ENCODE peak calls at places on chromosomes 2 and 18, in six cellular contexts. E is GM23248, R is IMR-90, D is neuronal stem cell, J is mesendoderm, A is fibroblast of lung. H is an unnamed sample.
A peak's percentile ranks its signal among the peaks of the same experiment; 100 is the strongest.

GRCh38 chr2:17115042-17115441 is 403.2 kb downstream of the RAD51AP2 start:
- DNase-seq in R (no peak), E (no peak), J (no peak), D (no peak), A (no peak), H (no peak)

GRCh38 chr2:85066874-85067351 is 66.3 kb upstream of the TCF7L1 start:
- DNase-seq in J (peak; percentile 92), R (peak; percentile 84), E (peak; percentile 87), D (peak; percentile 80), A (peak; percentile 73), H (peak; percentile 87)

GRCh38 chr18:70464343-70465114 is 175.7 kb downstream of the SOCS6 start:
- DNase-seq in J (peak; percentile 83), D (peak; percentile 54), R (peak; percentile 55), A (peak; percentile 72), E (peak; percentile 85), H (no peak)

GRCh38 chr2:188937228-188938220 is 36.6 kb upstream of the COL3A1 start:
- DNase-seq in D (no peak), J (no peak), R (peak; percentile 71), A (peak; percentile 51), E (peak; percentile 81), H (no peak)

GRCh38 chr2:63665806-63666205 is 77.0 kb downstream of the MDH1 start:
- DNase-seq in D (no peak), R (peak; percentile 89), E (peak; percentile 86), A (peak; percentile 82), J (peak; percentile 29), H (no peak)

GRCh38 chr2:186641807-186642321 is 52.0 kb upstream of the FAM171B start:
- DNase-seq in E (peak; percentile 87), A (peak; percentile 78), D (peak; percentile 17), J (peak; percentile 76), R (peak; percentile 78), H (peak; percentile 80)

GRCh38 chr2:221716434-221717303 is 144.6 kb upstream of the EPHA4 start:
- DNase-seq in D (no peak), E (peak; percentile 82), R (peak; percentile 34), A (peak; percentile 77), J (no peak), H (no peak)

GRCh38 chr2:182866461-182867369 is at the start of gene FRZB:
- DNase-seq in A (peak; percentile 84), D (peak; percentile 82), R (peak; percentile 73), E (peak; percentile 71), J (peak; percentile 71), H (no peak)

GRCh38 chr2:40213071-40213470 is 238.8 kb downstream of the SLC8A1 start:
- DNase-seq in E (peak; percentile 82), J (peak; percentile 28), A (peak; percentile 77), D (no peak), R (peak; percentile 83), H (no peak)

GRCh38 chr2:227238242-227239237 is 74.1 kb downstream of the COL4A3 start:
- DNase-seq in R (peak; percentile 61), A (peak; percentile 35), J (peak; percentile 74), E (peak; percentile 65), D (peak; percentile 73), H (peak; percentile 85)

GRCh38 chr2:16973586-16974274 is 308.1 kb upstream of the CYRIA start:
- DNase-seq in E (peak; percentile 39), D (no peak), J (no peak), R (no peak), A (peak; percentile 80), H (no peak)

GRCh38 chr18:21703241-21703820 is 1.2 kb downstream of the ABHD3 start:
- DNase-seq in R (peak; percentile 51), A (peak; percentile 1), D (peak; percentile 14), J (peak; percentile 60), E (no peak), H (peak; percentile 91)

GRCh38 chr2:182542501-182543258 is 115.8 kb upstream of the PDE1A start:
- DNase-seq in E (peak; percentile 63), J (no peak), D (no peak), R (peak; percentile 65), A (peak; percentile 44), H (no peak)

GRCh38 chr2:121819846-121820245 is 64.4 kb downstream of the TSN start:
- DNase-seq in R (no peak), E (no peak), D (no peak), J (no peak), A (no peak), H (peak; percentile 59)

GRCh38 chr2:66495788-66496640 is 61.1 kb downstream of the MEIS1 start:
- DNase-seq in D (no peak), R (peak; percentile 96), A (peak; percentile 88), J (peak; percentile 80), E (peak; percentile 96), H (no peak)

GRCh38 chr2:182163878-182164277 is 178.2 kb downstream of the PPP1R1C start:
- DNase-seq in A (no peak), R (no peak), E (no peak), D (no peak), J (no peak), H (no peak)

GRCh38 chr2:199751480-199751879 is 99.5 kb downstream of the FTCDNL1 start:
- DNase-seq in J (no peak), A (no peak), R (no peak), D (no peak), E (no peak), H (no peak)

GRCh38 chr2:61469424-61470121 is 1.3 kb downstream of the USP34 start:
- DNase-seq in D (no peak), R (peak; percentile 21), J (no peak), A (peak; percentile 20), E (peak; percentile 42), H (peak; percentile 69)

GRCh38 chr18:7592305-7593071 is 25.4 kb downstream of the PTPRM start:
- DNase-seq in D (no peak), R (no peak), A (no peak), J (peak; percentile 74), E (no peak), H (no peak)

GRCh38 chr2:181776336-181776735 is 96.0 kb upstream of the NEUROD1 start:
- DNase-seq in J (no peak), R (no peak), E (no peak), A (no peak), D (no peak), H (no peak)

GRCh38 chr2:40451926-40452605 is at the start of gene SLC8A1:
- DNase-seq in A (peak; percentile 61), E (peak; percentile 78), D (peak; percentile 51), J (peak; percentile 46), R (peak; percentile 49), H (no peak)

GRCh38 chr18:31102941-31103340 is 720 bp upstream of the DSC2 start:
- DNase-seq in R (no peak), J (peak; percentile 16), D (no peak), E (no peak), A (no peak), H (no peak)

GRCh38 chr2:123073956-123074355 is 951.1 kb upstream of the CNTNAP5 start:
- DNase-seq in D (no peak), R (no peak), J (no peak), A (peak; percentile 5), E (no peak), H (no peak)

GRCh38 chr2:7777668-7778067 is 860.5 kb downstream of the RNF144A start:
- DNase-seq in J (peak; percentile 22), A (no peak), E (no peak), R (no peak), D (no peak), H (no peak)

GRCh38 chr2:126317797-126318431 is 338.0 kb upstream of the GYPC start:
- DNase-seq in J (peak; percentile 3), D (no peak), R (no peak), E (no peak), A (no peak), H (no peak)

GRCh38 chr2:16281451-16282330 is 341.3 kb downstream of the MYCN start:
- DNase-seq in A (no peak), J (peak; percentile 80), D (no peak), E (no peak), R (no peak), H (peak; percentile 78)

DNA sequence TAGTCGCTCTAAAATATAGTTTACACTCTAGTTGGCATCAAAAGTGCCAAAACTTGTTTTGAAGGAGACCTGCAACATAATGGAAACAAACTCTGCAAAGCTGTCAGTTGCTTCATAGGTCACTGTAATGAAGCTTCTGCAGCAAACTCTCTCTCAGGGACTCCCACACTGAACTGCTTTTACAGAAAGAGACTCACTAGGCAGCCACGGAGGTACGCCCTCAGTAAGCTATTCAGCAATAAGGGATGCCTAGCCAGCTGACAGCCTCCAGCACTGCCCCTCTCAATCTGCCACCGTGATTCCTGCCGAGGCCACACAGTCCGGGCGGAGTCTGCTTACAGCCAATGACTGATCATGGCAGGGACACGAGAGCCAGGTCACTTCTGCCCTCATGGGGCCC is 51.1 kb downstream of the COLEC12 start:
- DNase-seq in D (no peak), R (no peak), A (no peak), J (no peak), E (no peak), H (no peak)
- H3K4me1 ChIP-seq in D (peaks cover 1% of the 10 kb centered on the region), R (peaks cover 3% of the 10 kb centered on the region), A (peaks cover 3% of the 10 kb centered on the region), J (no peaks in the 10 kb centered on the region), E (peaks cover 4% of the 10 kb centered on the region), H (no peaks in the 10 kb centered on the region)

GRCh38 chr2:197249771-197250397 is 60.7 kb downstream of the ANKRD44 start:
- DNase-seq in A (no peak), D (no peak), R (no peak), J (no peak), E (no peak), H (no peak)
- H3K4me2 ChIP-seq in A (peak overlapping the region; percentile 48), D (no peak overlapping the region), R (no peak overlapping the region), J (no peak overlapping the region), E (no peak overlapping the region), H (peak overlapping the region; percentile 47)

GRCh38 chr18:9069482-9070059 is 32.9 kb upstream of the NDUFV2 start:
- DNase-seq in R (no peak), E (no peak), D (no peak), J (no peak), A (no peak), H (no peak)
- H3K9ac ChIP-seq in R (no peak overlapping the region), E (no peak overlapping the region), D (no peak overlapping the region), J (no peak overlapping the region), A (no peak overlapping the region), H (no peak overlapping the region)

DNA sequence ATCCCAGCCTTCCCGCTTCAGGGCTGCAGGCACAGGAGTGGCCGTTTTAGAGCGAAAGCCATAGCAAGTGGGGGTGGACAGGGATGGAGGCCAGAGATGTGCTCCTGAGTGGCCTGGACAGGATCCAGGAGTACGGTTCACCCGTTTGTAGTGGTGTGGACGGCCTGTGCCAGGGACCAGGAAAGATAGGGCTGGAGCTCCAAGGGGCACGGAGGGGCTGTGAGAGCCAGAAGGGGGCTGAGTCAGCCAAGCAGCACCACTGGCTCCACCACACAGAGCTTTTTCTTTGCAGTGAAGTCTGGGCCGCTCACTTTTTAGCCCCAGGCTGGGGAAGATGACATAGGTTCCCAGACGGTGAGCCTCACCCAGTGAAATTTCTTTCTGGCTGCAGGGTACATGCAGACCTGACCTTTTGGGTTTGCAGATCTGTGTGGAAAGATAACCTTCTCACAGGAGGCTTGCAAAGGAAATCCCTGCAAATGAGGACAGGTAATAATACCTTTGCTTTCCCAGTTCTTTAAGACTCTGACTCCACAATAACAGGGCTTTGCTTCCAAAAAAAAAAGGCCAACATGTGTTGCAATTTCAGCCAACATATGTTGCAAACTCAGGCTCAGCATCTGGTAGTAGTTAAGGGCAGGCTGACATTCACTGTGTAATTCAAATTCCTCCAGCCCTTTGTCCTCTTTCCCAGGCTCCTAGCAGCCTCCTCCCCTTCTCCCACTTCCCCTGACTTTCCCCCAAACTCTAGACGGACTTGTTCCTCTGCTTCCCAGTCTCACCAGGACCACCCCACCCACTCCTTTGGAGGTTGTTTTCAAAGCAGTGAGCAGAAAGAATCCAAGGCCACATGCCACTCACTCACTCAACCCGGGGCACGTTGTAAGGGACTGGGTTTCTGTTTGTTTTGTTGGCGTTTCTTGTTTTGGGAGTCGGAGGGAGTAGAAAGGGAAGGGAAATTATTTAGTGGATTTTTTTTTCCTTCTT is 20.3 kb upstream of the LAPTM4A start:
- DNase-seq in D (no peak), J (peak; percentile 90), A (peak; percentile 88), R (peak; percentile 98), E (peak; percentile 95), H (no peak)
- H3K4me1 ChIP-seq in D (peaks cover 17% of the 10 kb centered on the region), J (peaks cover 8% of the 10 kb centered on the region), A (peaks cover 29% of the 10 kb centered on the region), R (peaks cover 27% of the 10 kb centered on the region), E (peaks cover 41% of the 10 kb centered on the region), H (peaks cover under 1% of the 10 kb centered on the region)

GRCh38 chr2:238904177-238904576 is 56.3 kb downstream of the TWIST2 start:
- DNase-seq in A (no peak), R (no peak), D (no peak), J (no peak), E (no peak), H (no peak)
- H3K4me2 ChIP-seq in A (no peak overlapping the region), R (no peak overlapping the region), D (no peak overlapping the region), J (no peak overlapping the region), E (no peak overlapping the region), H (no peak overlapping the region)

H was measured in Karpas-422.